ENCODE peak calls at places on chromosomes 7 and 10, in six cellular contexts. T is adipocyte; R is CD8-positive, alpha-beta T cell; A is HCT116; E is heart left ventricle; W is body of pancreas. D is an unnamed sample.

GRCh38 chr7:66539948-66540375 is 88.7 kb upstream of the KCTD7 start:
- DNase-seq in A (no peak), W (no peak), E (no peak), T (no peak), R (no peak), D (no peak)

GRCh38 chr7:46363688-46364087 is 442.6 kb upstream of the IGFBP3 start:
- DNase-seq in A (no peak), W (no peak), T (no peak), E (no peak), R (no peak), D (no peak)

GRCh38 chr10:45395554-45395953 is 21.5 kb downstream of the ALOX5 start:
- DNase-seq in R (no peak), W (no peak), T (no peak), E (no peak), A (no peak), D (no peak)

GRCh38 chr7:15167912-15168311 is 265.4 kb upstream of the DGKB start:
- DNase-seq in W (no peak), T (no peak), R (no peak), A (no peak), E (no peak), D (no peak)

GRCh38 chr10:31083765-31084184 is 52.1 kb upstream of the ZNF438 start:
- DNase-seq in R (peak; percentile 35), A (peak; percentile 72), T (peak; percentile 39), E (no peak), W (peak; percentile 24), D (peak; percentile 79)

GRCh38 chr10:79093658-79094411 is 25.1 kb downstream of the ZMIZ1 start:
- DNase-seq in E (no peak), A (no peak), W (peak; percentile 77), R (no peak), T (no peak), D (no peak)

GRCh38 chr10:24277771-24278518 is 69.0 kb downstream of the KIAA1217 start:
- DNase-seq in A (no peak), E (peak; percentile 31), R (no peak), T (no peak), W (no peak), D (no peak)

GRCh38 chr10:8034666-8035640 is 19.5 kb upstream of the GATA3 start:
- DNase-seq in A (no peak), T (no peak), E (no peak), W (no peak), R (no peak), D (peak; percentile 68)

GRCh38 chr7:155358066-155358947 is 60.6 kb downstream of the INSIG1 start:
- DNase-seq in E (no peak), W (no peak), T (no peak), A (no peak), R (no peak), D (no peak)

GRCh38 chr7:155357573-155358041 is 59.9 kb downstream of the INSIG1 start:
- DNase-seq in W (no peak), A (no peak), R (no peak), T (no peak), E (no peak), D (no peak)

GRCh38 chr7:155360495-155361362 is 63.1 kb downstream of the INSIG1 start:
- DNase-seq in E (no peak), T (no peak), R (no peak), W (no peak), A (no peak), D (no peak)

GRCh38 chr7:155361363-155361680 is 63.6 kb downstream of the INSIG1 start:
- DNase-seq in A (no peak), R (no peak), E (no peak), W (no peak), T (no peak), D (no peak)

DNA sequence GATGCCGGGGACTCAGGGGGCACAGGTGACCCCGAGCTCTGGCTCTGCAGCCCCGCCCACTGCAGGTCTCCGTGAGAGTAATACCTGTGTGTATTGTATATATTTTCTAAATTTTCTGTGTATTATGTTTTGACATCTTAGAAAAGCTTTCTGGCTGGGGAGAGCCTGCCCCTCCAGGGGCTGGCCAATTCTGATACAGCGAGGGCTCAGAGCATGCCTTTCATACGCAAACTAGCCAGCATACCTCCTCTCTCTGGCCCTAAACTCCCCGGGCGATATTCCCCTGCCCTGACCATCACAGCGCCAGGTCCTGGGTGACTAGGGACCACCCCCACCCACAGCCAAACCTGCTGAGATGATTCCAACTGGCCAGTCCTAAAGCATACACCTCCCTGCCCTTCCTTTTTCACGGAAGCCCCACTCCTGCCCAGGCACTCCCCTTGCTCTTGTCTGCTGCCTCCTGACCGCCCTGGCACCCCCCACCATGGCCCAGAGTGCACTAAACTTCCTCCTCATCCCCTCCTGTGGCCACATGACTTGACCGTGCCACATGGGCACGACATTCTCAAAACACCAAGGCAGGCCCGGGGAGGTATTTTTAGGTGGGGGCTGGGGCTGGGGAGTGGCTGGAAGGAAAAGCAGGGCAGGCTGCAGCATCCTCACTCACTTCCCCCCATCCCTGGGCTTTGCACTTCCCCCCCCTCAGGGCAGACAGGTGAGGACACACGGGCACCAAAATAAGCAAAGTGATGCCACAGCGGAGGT is 61.5 kb downstream of the INSIG1 start:
- DNase-seq in R (no peak), E (no peak), A (no peak), W (no peak), T (no peak), D (no peak)
- H3K4me1 ChIP-seq in R (no peaks in the 10 kb centered on the region), E (no peaks in the 10 kb centered on the region), A (no peaks in the 10 kb centered on the region), W (no peaks in the 10 kb centered on the region), T (peaks cover 9% of the 10 kb centered on the region), D (no peaks in the 10 kb centered on the region)

DNA sequence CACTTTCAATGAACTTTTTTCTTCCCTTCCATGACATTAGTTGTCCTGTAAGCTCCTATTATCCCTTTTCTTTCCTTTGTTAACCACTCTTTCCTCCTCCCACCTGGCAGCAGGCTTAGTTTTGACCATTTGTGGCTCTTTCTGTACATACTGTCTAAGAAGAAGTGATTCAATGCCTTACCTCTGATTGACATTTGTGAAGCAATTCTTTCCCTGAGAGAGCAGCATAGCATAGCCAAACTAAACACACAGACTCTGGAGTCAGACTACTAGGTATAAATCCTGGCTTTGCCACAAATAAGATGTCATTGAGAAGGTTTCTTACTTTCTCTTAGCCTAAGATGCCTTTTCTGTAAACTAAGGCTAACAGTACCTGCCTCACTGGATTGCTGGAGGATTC is 49.0 kb downstream of the AHR start:
- DNase-seq in R (no peak), W (no peak), E (no peak), A (no peak), T (peak; percentile 44), D (no peak)
- H3K4me1 ChIP-seq in R (no peaks in the 10 kb centered on the region), W (no peaks in the 10 kb centered on the region), E (peaks cover 2% of the 10 kb centered on the region), A (no peaks in the 10 kb centered on the region), T (peaks cover 7% of the 10 kb centered on the region), D (no peaks in the 10 kb centered on the region)

GRCh38 chr10:11227103-11227502 is 209.4 kb downstream of the CELF2 start:
- DNase-seq in E (no peak), A (no peak), T (no peak), W (no peak), R (no peak), D (no peak)
- H3K4me1 ChIP-seq in E (peaks cover 10% of the 10 kb centered on the region), A (no peaks in the 10 kb centered on the region), T (no peaks in the 10 kb centered on the region), W (no peaks in the 10 kb centered on the region), R (peaks cover 81% of the 10 kb centered on the region), D (no peaks in the 10 kb centered on the region)

GRCh38 chr10:103649654-103650423 is 156.3 kb downstream of the NEURL1 start:
- DNase-seq in A (no peak), W (no peak), T (no peak), R (no peak), E (no peak), D (no peak)
- H3K4me1 ChIP-seq in A (peaks cover 9% of the 10 kb centered on the region), W (peaks cover 6% of the 10 kb centered on the region), T (peaks cover 98% of the 10 kb centered on the region), R (no peaks in the 10 kb centered on the region), E (peaks cover 67% of the 10 kb centered on the region), D (no peaks in the 10 kb centered on the region)

DNA sequence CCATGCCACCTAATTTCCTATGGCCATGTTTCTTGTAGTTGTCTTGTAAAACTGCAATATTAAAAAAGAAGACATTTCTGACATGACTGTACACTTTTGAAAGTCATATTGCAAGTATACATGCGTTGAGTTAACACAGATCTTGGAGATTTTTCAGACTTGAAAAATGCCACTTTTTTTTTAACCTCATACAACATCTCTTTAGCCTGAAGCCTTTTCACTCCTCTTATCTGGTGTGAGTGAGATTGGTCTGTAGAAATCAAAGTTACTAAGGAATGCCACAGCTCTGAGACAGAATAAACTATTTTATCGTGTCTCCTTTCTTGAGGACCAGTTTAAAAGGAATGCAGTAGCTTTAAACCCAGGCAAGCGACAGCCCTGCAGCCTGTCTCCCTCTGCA is 43.9 kb upstream of the NEUROD6 start:
- DNase-seq in T (no peak), E (no peak), W (no peak), R (no peak), A (no peak), D (no peak)
- H3K4me1 ChIP-seq in T (no peaks in the 10 kb centered on the region), E (no peaks in the 10 kb centered on the region), W (no peaks in the 10 kb centered on the region), R (no peaks in the 10 kb centered on the region), A (no peaks in the 10 kb centered on the region), D (peaks cover 7% of the 10 kb centered on the region)

DNA sequence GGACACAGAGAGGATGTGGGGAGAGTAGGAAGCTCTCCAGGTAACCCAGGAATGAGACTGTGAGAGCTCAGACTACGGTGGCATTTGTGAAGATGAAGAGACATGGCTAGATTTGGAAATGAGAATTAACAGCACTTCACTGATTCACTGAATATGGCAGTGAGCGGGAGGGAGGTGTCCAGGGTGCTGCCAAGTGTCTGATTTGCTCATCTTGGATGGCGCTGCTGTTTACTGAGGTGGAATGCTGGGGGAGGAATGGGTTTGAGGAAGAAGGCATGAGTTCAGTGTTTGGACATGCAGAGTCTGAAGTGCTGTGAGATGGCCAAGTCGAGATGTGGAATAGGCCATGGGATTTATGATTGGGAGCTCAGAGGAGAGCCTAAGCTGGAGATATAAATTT is 437.1 kb upstream of the NPVF start:
- DNase-seq in R (no peak), T (peak; percentile 2), E (no peak), A (no peak), W (no peak), D (no peak)
- H3K4me1 ChIP-seq in R (no peaks in the 10 kb centered on the region), T (peaks cover 14% of the 10 kb centered on the region), E (peaks cover 4% of the 10 kb centered on the region), A (no peaks in the 10 kb centered on the region), W (peaks cover 15% of the 10 kb centered on the region), D (peaks cover 14% of the 10 kb centered on the region)